ENCODE peak calls at places on chromosomes 11 and 22, in eight cellular contexts. F, W, T, M, R, Q, D and V are unnamed samples.

GRCh38 chr11:28209906-28210305 is 101.7 kb downstream of the METTL15 start:
- DNase-seq in F (no peak), W (no peak), T (no peak), M (no peak), R (no peak), Q (no peak), D (no peak), V (no peak)

GRCh38 chr11:10322830-10323792 is 18.2 kb downstream of the ADM start:
- DNase-seq in F (peak; percentile 39), W (peak; percentile 80), T (no peak), M (peak; percentile 93), R (no peak), Q (peak; percentile 93), D (peak; percentile 65), V (no peak)

GRCh38 chr11:45104006-45104789 is 42.2 kb upstream of the PRDM11 start:
- DNase-seq in F (no peak), W (no peak), T (no peak), M (no peak), R (no peak), Q (no peak), D (no peak), V (no peak)

GRCh38 chr11:107619926-107620325 is 29.0 kb downstream of the ELMOD1 start:
- DNase-seq in F (no peak), W (no peak), T (no peak), M (peak; percentile 23), R (no peak), Q (peak; percentile 16), D (no peak), V (peak; percentile 71)

GRCh38 chr22:32864596-32864995 is 63.1 kb downstream of the TIMP3 start:
- DNase-seq in F (no peak), W (no peak), T (no peak), M (no peak), R (no peak), Q (no peak), D (no peak), V (no peak)

GRCh38 chr11:72228229-72228843 is 3.8 kb downstream of the INPPL1 start:
- DNase-seq in F (no peak), W (no peak), T (no peak), M (no peak), R (no peak), Q (peak; percentile 10), D (no peak), V (no peak)

GRCh38 chr11:72223615-72224586 is 666 bp upstream of the INPPL1 start:
- DNase-seq in F (peak; percentile 32), W (peak; percentile 65), T (peak; percentile 24), M (peak; percentile 56), R (no peak), Q (peak; percentile 76), D (no peak), V (peak; percentile 50)

GRCh38 chr22:22673628-22674027 is 29.2 kb downstream of the GGTLC2 start:
- DNase-seq in F (no peak), W (no peak), T (no peak), M (no peak), R (no peak), Q (no peak), D (no peak), V (no peak)

GRCh38 chr11:102109896-102110760 is at the start of gene YAP1:
- DNase-seq in F (no peak), W (peak; percentile 89), T (peak; percentile 32), M (peak; percentile 91), R (peak; percentile 94), Q (peak; percentile 96), D (peak; percentile 68), V (peak; percentile 43)

GRCh38 chr11:7548659-7549283 is 35.0 kb downstream of the PPFIBP2 start:
- DNase-seq in F (no peak), W (peak; percentile 11), T (no peak), M (no peak), R (no peak), Q (no peak), D (no peak), V (no peak)

GRCh38 chr11:69985654-69986420 is 92.3 kb upstream of the ANO1 start:
- DNase-seq in F (no peak), W (no peak), T (no peak), M (no peak), R (no peak), Q (no peak), D (no peak), V (no peak)

GRCh38 chr11:131809203-131809948 is 439.0 kb downstream of the NTM start:
- DNase-seq in F (no peak), W (no peak), T (no peak), M (no peak), R (no peak), Q (no peak), D (no peak), V (peak; percentile 42)

GRCh38 chr11:66334605-66335442 is 1.4 kb downstream of the RIN1 start:
- DNase-seq in F (no peak), W (no peak), T (no peak), M (no peak), R (no peak), Q (no peak), D (no peak), V (no peak)